ENCODE peak calls at places on chromosomes 6 and 20, in eight cellular contexts. C, K, M, D, R, A, W and B are unnamed samples.

GRCh38 chr6:168628732-168629245 is 187.8 kb downstream of the SMOC2 start:
- DNase-seq in M (no peak), W (no peak), C (no peak), A (no peak), R (no peak), K (no peak), D (no peak), B (no peak)

GRCh38 chr20:37357481-37358365 is 11.8 kb downstream of the SRC start:
- DNase-seq in A (no peak), R (no peak), C (no peak), M (no peak), W (no peak), K (peak), D (no peak), B (no peak)

GRCh38 chr6:105432797-105433196 is 29.9 kb upstream of the PREP start:
- DNase-seq in R (no peak), K (no peak), C (no peak), W (peak), M (no peak), A (peak), D (no peak), B (peak)

GRCh38 chr20:22491188-22491500 is 93.2 kb downstream of the FOXA2 start:
- DNase-seq in R (no peak), W (no peak), D (no peak), C (no peak), A (no peak), K (no peak), M (no peak), B (no peak)

GRCh38 chr6:1477432-1478090 is 88.2 kb downstream of the FOXF2 start:
- DNase-seq in A (peak), K (no peak), W (peak), D (no peak), M (no peak), C (no peak), R (no peak), B (peak)

GRCh38 chr6:105759946-105760345 is 326.2 kb upstream of the PRDM1 start:
- DNase-seq in W (peak), C (no peak), M (no peak), D (no peak), A (no peak), R (no peak), K (no peak), B (peak)

GRCh38 chr6:5204340-5204739 is 56.4 kb downstream of the LYRM4 start:
- DNase-seq in C (no peak), D (no peak), M (no peak), K (no peak), W (no peak), A (no peak), R (no peak), B (no peak)

GRCh38 chr6:125665415-125665814 is 84.0 kb upstream of the HEY2 start:
- DNase-seq in D (no peak), W (no peak), A (no peak), M (no peak), K (no peak), R (no peak), C (no peak), B (no peak)

GRCh38 chr6:116662186-116662585 is 6.4 kb downstream of the ZUP1 start:
- DNase-seq in A (no peak), R (no peak), W (no peak), C (no peak), D (no peak), M (no peak), K (no peak), B (peak)